ENCODE peak calls at places on chromosomes 4 and X, in eight cellular contexts. One of them, this sample, is unnamed.

GRCh38 chr4:99856166-99856565 is 38.1 kb downstream of the LAMTOR3 start:
- DNase-seq in CD8-positive, alpha-beta T cell: no peak
- DNase-seq in CD4-positive, CD25-positive, alpha-beta regulatory T cell: no peak
- DNase-seq in colonic mucosa: no peak
- DNase-seq in tibial nerve: no peak
- DNase-seq in psoas muscle: no peak
- DNase-seq in mammary epithelial cell: peak
- DNase-seq in IMR-90: peak
- DNase-seq in this sample: peak

GRCh38 chr4:149997881-149998421 is 80.3 kb upstream of the DCLK2 start:
- DNase-seq in CD8-positive, alpha-beta T cell: no peak
- DNase-seq in CD4-positive, CD25-positive, alpha-beta regulatory T cell: no peak
- DNase-seq in colonic mucosa: peak
- DNase-seq in tibial nerve: no peak
- DNase-seq in psoas muscle: no peak
- DNase-seq in mammary epithelial cell: peak
- DNase-seq in IMR-90: peak
- DNase-seq in this sample: peak

GRCh38 chr4:147638365-147638764 is 21.2 kb downstream of the TMEM184C start:
- DNase-seq in CD8-positive, alpha-beta T cell: no peak
- DNase-seq in CD4-positive, CD25-positive, alpha-beta regulatory T cell: no peak
- DNase-seq in colonic mucosa: no peak
- DNase-seq in tibial nerve: no peak
- DNase-seq in psoas muscle: no peak
- DNase-seq in mammary epithelial cell: no peak
- DNase-seq in IMR-90: no peak
- DNase-seq in this sample: no peak

GRCh38 chr4:41640905-41641304 is 102.9 kb downstream of the LIMCH1 start:
- DNase-seq in CD8-positive, alpha-beta T cell: no peak
- DNase-seq in CD4-positive, CD25-positive, alpha-beta regulatory T cell: no peak
- DNase-seq in colonic mucosa: no peak
- DNase-seq in tibial nerve: no peak
- DNase-seq in psoas muscle: no peak
- DNase-seq in mammary epithelial cell: no peak
- DNase-seq in IMR-90: no peak
- DNase-seq in this sample: no peak

GRCh38 chr4:123709336-123709735 is 312.7 kb downstream of the SPRY1 start:
- DNase-seq in CD8-positive, alpha-beta T cell: no peak
- DNase-seq in CD4-positive, CD25-positive, alpha-beta regulatory T cell: no peak
- DNase-seq in colonic mucosa: peak
- DNase-seq in tibial nerve: no peak
- DNase-seq in psoas muscle: no peak
- DNase-seq in mammary epithelial cell: no peak
- DNase-seq in IMR-90: no peak
- DNase-seq in this sample: peak

GRCh38 chr4:172356002-172356401 is 542.8 kb downstream of the GALNTL6 start:
- DNase-seq in CD8-positive, alpha-beta T cell: no peak
- DNase-seq in CD4-positive, CD25-positive, alpha-beta regulatory T cell: no peak
- DNase-seq in colonic mucosa: no peak
- DNase-seq in tibial nerve: no peak
- DNase-seq in psoas muscle: no peak
- DNase-seq in mammary epithelial cell: no peak
- DNase-seq in IMR-90: no peak
- DNase-seq in this sample: no peak

GRCh38 chrX:103830848-103831247 is 1.2 kb downstream of the RAB9B start:
- DNase-seq in CD8-positive, alpha-beta T cell: no peak
- DNase-seq in CD4-positive, CD25-positive, alpha-beta regulatory T cell: no peak
- DNase-seq in colonic mucosa: no peak
- DNase-seq in tibial nerve: no peak
- DNase-seq in psoas muscle: no peak
- DNase-seq in mammary epithelial cell: no peak
- DNase-seq in IMR-90: no peak
- DNase-seq in this sample: no peak

GRCh38 chrX:110966839-110967238 is 129.2 kb upstream of the PAK3 start:
- DNase-seq in CD8-positive, alpha-beta T cell: no peak
- DNase-seq in CD4-positive, CD25-positive, alpha-beta regulatory T cell: no peak
- DNase-seq in colonic mucosa: no peak
- DNase-seq in tibial nerve: no peak
- DNase-seq in psoas muscle: no peak
- DNase-seq in mammary epithelial cell: peak
- DNase-seq in IMR-90: no peak
- DNase-seq in this sample: no peak

GRCh38 chr4:103948244-103949018 is 228.6 kb upstream of the TACR3 start:
- DNase-seq in CD8-positive, alpha-beta T cell: no peak
- DNase-seq in CD4-positive, CD25-positive, alpha-beta regulatory T cell: no peak
- DNase-seq in colonic mucosa: no peak
- DNase-seq in tibial nerve: no peak
- DNase-seq in psoas muscle: no peak
- DNase-seq in mammary epithelial cell: no peak
- DNase-seq in IMR-90: no peak
- DNase-seq in this sample: no peak

GRCh38 chr4:8480221-8480620 is 39.6 kb downstream of the TRMT44 start:
- DNase-seq in CD8-positive, alpha-beta T cell: no peak
- DNase-seq in CD4-positive, CD25-positive, alpha-beta regulatory T cell: no peak
- DNase-seq in colonic mucosa: no peak
- DNase-seq in tibial nerve: no peak
- DNase-seq in psoas muscle: no peak
- DNase-seq in mammary epithelial cell: no peak
- DNase-seq in IMR-90: no peak
- DNase-seq in this sample: no peak

GRCh38 chr4:66577922-66578321 is 907.6 kb upstream of the EPHA5 start:
- DNase-seq in CD8-positive, alpha-beta T cell: no peak
- DNase-seq in CD4-positive, CD25-positive, alpha-beta regulatory T cell: no peak
- DNase-seq in colonic mucosa: no peak
- DNase-seq in tibial nerve: no peak
- DNase-seq in psoas muscle: no peak
- DNase-seq in mammary epithelial cell: peak
- DNase-seq in IMR-90: no peak
- DNase-seq in this sample: no peak

GRCh38 chr4:66574145-66574978 is 904.1 kb upstream of the EPHA5 start:
- DNase-seq in CD8-positive, alpha-beta T cell: no peak
- DNase-seq in CD4-positive, CD25-positive, alpha-beta regulatory T cell: no peak
- DNase-seq in colonic mucosa: no peak
- DNase-seq in tibial nerve: no peak
- DNase-seq in psoas muscle: no peak
- DNase-seq in mammary epithelial cell: peak
- DNase-seq in IMR-90: peak
- DNase-seq in this sample: no peak

GRCh38 chr4:66571145-66571544 is 900.9 kb upstream of the EPHA5 start:
- DNase-seq in CD8-positive, alpha-beta T cell: no peak
- DNase-seq in CD4-positive, CD25-positive, alpha-beta regulatory T cell: no peak
- DNase-seq in colonic mucosa: no peak
- DNase-seq in tibial nerve: no peak
- DNase-seq in psoas muscle: no peak
- DNase-seq in mammary epithelial cell: no peak
- DNase-seq in IMR-90: no peak
- DNase-seq in this sample: no peak

GRCh38 chr4:66572949-66573348 is 902.7 kb upstream of the EPHA5 start:
- DNase-seq in CD8-positive, alpha-beta T cell: no peak
- DNase-seq in CD4-positive, CD25-positive, alpha-beta regulatory T cell: no peak
- DNase-seq in colonic mucosa: no peak
- DNase-seq in tibial nerve: no peak
- DNase-seq in psoas muscle: no peak
- DNase-seq in mammary epithelial cell: peak
- DNase-seq in IMR-90: peak
- DNase-seq in this sample: no peak

GRCh38 chr4:66575024-66575696 is 904.9 kb upstream of the EPHA5 start:
- DNase-seq in CD8-positive, alpha-beta T cell: no peak
- DNase-seq in CD4-positive, CD25-positive, alpha-beta regulatory T cell: no peak
- DNase-seq in colonic mucosa: no peak
- DNase-seq in tibial nerve: no peak
- DNase-seq in psoas muscle: no peak
- DNase-seq in mammary epithelial cell: peak
- DNase-seq in IMR-90: peak
- DNase-seq in this sample: peak
- H3K4me3 ChIP-seq in CD8-positive, alpha-beta T cell: no peak
- H3K4me3 ChIP-seq in CD4-positive, CD25-positive, alpha-beta regulatory T cell: no peak
- H3K4me3 ChIP-seq in colonic mucosa: no peak
- H3K4me3 ChIP-seq in tibial nerve: no peak
- H3K4me3 ChIP-seq in psoas muscle: no peak
- H3K4me3 ChIP-seq in mammary epithelial cell: peak
- H3K4me3 ChIP-seq in IMR-90: no peak
- H3K4me3 ChIP-seq in this sample: no peak

GRCh38 chrX:95044331-95044730 is 1370.3 kb downstream of the FAM133A start:
- DNase-seq in CD8-positive, alpha-beta T cell: no peak
- DNase-seq in CD4-positive, CD25-positive, alpha-beta regulatory T cell: no peak
- DNase-seq in colonic mucosa: no peak
- DNase-seq in tibial nerve: no peak
- DNase-seq in psoas muscle: no peak
- DNase-seq in mammary epithelial cell: no peak
- DNase-seq in IMR-90: no peak
- DNase-seq in this sample: no peak
- H3K27ac ChIP-seq in CD8-positive, alpha-beta T cell: no peak
- H3K27ac ChIP-seq in CD4-positive, CD25-positive, alpha-beta regulatory T cell: no peak
- H3K27ac ChIP-seq in colonic mucosa: no peak
- H3K27ac ChIP-seq in tibial nerve: no peak
- H3K27ac ChIP-seq in psoas muscle: no peak
- H3K27ac ChIP-seq in mammary epithelial cell: no peak
- H3K27ac ChIP-seq in IMR-90: no peak
- H3K27ac ChIP-seq in this sample: no peak

DNA sequence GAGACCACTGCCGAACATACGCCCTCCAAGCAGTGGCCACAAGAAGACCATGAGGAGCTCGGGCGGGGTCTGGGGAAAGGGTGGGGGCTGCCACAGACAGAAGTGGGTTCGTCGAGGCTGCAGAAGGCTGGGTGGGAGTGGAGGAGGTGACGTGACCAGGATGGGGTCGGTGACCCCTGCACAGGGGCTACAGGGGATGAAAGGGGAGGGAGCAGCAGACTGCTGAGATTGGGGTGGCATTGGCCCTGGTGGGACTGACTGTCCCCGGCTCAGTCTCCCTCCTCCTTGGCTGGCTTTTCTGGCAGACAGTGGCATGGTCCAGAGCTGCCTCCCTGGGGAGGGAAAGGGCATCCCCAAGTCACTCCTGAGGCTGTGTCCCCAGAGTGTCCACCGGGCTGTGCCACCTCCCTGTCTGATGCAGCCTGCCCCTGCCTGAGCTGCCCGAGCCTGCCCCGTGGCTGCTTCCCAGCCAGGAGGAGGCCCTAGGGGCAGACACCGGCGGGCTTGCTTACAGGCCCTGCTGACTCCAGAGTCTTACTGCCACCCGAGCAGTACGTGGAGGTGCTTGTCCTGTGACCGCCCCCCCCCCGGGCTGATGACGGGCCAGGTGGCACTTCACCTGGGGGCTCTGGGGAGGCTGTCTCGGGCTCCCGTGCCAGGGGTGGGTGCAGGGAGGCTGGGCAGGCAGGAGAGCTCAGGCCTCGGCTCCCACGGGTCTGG is 7.2 kb downstream of the SH3BP2 start:
- DNase-seq in CD8-positive, alpha-beta T cell: peak
- DNase-seq in CD4-positive, CD25-positive, alpha-beta regulatory T cell: no peak
- DNase-seq in colonic mucosa: peak
- DNase-seq in tibial nerve: no peak
- DNase-seq in psoas muscle: peak
- DNase-seq in mammary epithelial cell: no peak
- DNase-seq in IMR-90: no peak
- DNase-seq in this sample: no peak
- H3K4me3 ChIP-seq in CD8-positive, alpha-beta T cell: peak
- H3K4me3 ChIP-seq in CD4-positive, CD25-positive, alpha-beta regulatory T cell: no peak
- H3K4me3 ChIP-seq in colonic mucosa: no peak
- H3K4me3 ChIP-seq in tibial nerve: peak
- H3K4me3 ChIP-seq in psoas muscle: peak
- H3K4me3 ChIP-seq in mammary epithelial cell: no peak
- H3K4me3 ChIP-seq in IMR-90: no peak
- H3K4me3 ChIP-seq in this sample: no peak

DNA sequence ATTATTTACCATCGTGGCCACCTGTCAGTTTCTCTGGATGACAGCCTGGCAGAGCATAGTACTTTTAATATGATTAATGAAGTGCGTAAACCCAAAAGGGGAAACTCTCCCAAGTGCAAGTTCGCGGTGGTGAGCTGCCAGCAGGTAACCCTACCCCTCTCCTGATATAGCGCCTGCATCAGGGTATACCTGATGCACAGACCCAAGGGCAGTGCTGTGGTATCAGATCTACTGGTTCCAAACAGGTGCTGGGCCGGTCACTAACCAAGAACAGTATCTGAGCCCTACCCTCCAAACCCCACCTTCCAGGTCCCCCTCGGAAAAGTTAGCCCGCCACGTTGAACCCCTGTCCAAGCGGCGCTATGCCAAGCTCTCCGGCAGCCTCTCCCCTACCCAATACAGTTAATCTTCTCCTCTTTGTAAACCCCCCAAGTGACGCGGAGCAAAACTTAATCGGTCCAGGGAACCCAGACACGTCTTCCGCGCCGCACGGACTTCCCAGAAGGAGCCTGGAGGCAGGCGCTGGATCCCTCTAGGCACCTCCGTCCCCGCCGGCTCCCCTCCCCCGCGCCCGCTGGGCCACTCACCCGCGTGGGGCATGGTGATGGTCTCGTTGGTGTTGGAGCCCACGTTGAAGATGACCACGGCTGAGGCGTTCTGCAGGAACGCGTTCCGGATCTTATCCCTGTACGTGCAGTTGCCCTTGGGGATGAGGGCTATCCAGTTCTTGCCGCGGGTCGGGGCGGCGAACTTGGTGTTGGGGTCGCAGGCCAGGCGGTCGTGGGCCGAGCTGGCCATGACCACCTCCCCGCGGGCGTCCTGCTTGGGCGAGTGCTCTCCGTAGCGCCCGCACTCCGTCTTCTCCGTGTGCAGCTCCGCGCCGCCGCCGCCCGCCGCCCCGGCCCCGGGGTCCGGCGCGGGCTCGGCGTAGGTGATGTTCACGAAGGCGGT is 1.3 kb downstream of the RNF150 start:
- DNase-seq in CD8-positive, alpha-beta T cell: no peak
- DNase-seq in CD4-positive, CD25-positive, alpha-beta regulatory T cell: no peak
- DNase-seq in colonic mucosa: peak
- DNase-seq in tibial nerve: peak
- DNase-seq in psoas muscle: peak
- DNase-seq in mammary epithelial cell: peak
- DNase-seq in IMR-90: peak
- DNase-seq in this sample: no peak
- H3K27ac ChIP-seq in CD8-positive, alpha-beta T cell: no peak
- H3K27ac ChIP-seq in CD4-positive, CD25-positive, alpha-beta regulatory T cell: no peak
- H3K27ac ChIP-seq in colonic mucosa: no peak
- H3K27ac ChIP-seq in tibial nerve: no peak
- H3K27ac ChIP-seq in psoas muscle: peak
- H3K27ac ChIP-seq in mammary epithelial cell: no peak
- H3K27ac ChIP-seq in IMR-90: peak
- H3K27ac ChIP-seq in this sample: no peak

This sample was measured in small intestine.